ENCODE peak calls at places on chromosomes 3 and 15, in nine cellular contexts. Y is CD4-positive, alpha-beta T cell; Z is CD8-positive, alpha-beta T cell; O is M059J; Q is heart left ventricle; A is stimulated activated CD8-positive, alpha-beta memory T cell treated with anti-CD3 and anti-CD28 coated beads, Interleukin-4, amount 100 ng/mL, for 1 hour; U is GOT3; I is activated naive CD8-positive, alpha-beta T cell treated with anti-CD3 and anti-CD28 coated beads, Interleukin-2, amount 50 U/mL, for 24 hours; V is naive thymus-derived CD8-positive, alpha-beta T cell. W is an unnamed sample.

GRCh38 chr3:155585384-155585783 is 159.5 kb downstream of the PLCH1 start:
- DNase-seq in I (no peak), A (no peak), Y (no peak), Q (no peak), Z (no peak), O (peak), V (no peak), U (no peak), W (no peak)

GRCh38 chr3:195226900-195227447 is 44.0 kb downstream of the XXYLT1 start:
- DNase-seq in U (no peak), Q (peak), Z (no peak), V (no peak), A (no peak), I (peak), Y (no peak), O (no peak), W (no peak)

GRCh38 chr3:4950948-4951347 is 28.3 kb upstream of the BHLHE40 start:
- DNase-seq in V (no peak), A (no peak), I (no peak), Q (no peak), U (no peak), Y (no peak), O (no peak), Z (no peak), W (no peak)

GRCh38 chr3:15081960-15082664 is 16.8 kb downstream of the RBSN start:
- DNase-seq in I (no peak), A (no peak), U (no peak), V (no peak), Z (no peak), O (no peak), Y (no peak), Q (no peak), W (no peak)

GRCh38 chr3:159191454-159191853 is 389.6 kb downstream of the MFSD1 start:
- DNase-seq in Z (no peak), Q (no peak), A (no peak), Y (no peak), I (no peak), V (no peak), O (peak), U (no peak), W (no peak)

GRCh38 chr15:71110800-71111565 is 4.3 kb upstream of the THSD4 start:
- DNase-seq in I (no peak), Z (no peak), A (no peak), U (no peak), Q (no peak), V (no peak), O (peak), Y (no peak), W (no peak)

GRCh38 chr3:183324083-183324482 is 71.0 kb downstream of the B3GNT5 start:
- DNase-seq in V (no peak), A (no peak), O (peak), U (no peak), I (no peak), Z (no peak), Q (no peak), Y (no peak), W (no peak)

GRCh38 chr3:98730338-98730737 is 32.8 kb upstream of the ST3GAL6 start:
- DNase-seq in V (no peak), O (peak), I (peak), Y (no peak), Z (no peak), Q (no peak), U (no peak), A (no peak), W (no peak)

GRCh38 chr3:141807277-141808038 is 44.2 kb downstream of the GRK7 start:
- DNase-seq in Y (no peak), I (no peak), O (no peak), Z (no peak), Q (no peak), U (no peak), V (no peak), A (no peak), W (no peak)

GRCh38 chr3:38738630-38739395 is 77.2 kb downstream of the SCN10A start:
- DNase-seq in O (peak), I (peak), Z (no peak), U (no peak), V (no peak), A (no peak), Y (no peak), Q (no peak), W (no peak)

GRCh38 chr15:26372712-26373111 is 400.2 kb downstream of the GABRB3 start:
- DNase-seq in V (no peak), A (no peak), Y (no peak), U (no peak), Q (no peak), I (no peak), Z (no peak), O (no peak), W (no peak)

GRCh38 chr3:46663611-46664135 is 29.8 kb downstream of the ALS2CL start:
- DNase-seq in O (peak), Z (no peak), A (no peak), U (no peak), Y (no peak), V (no peak), Q (peak), I (no peak), W (no peak)

GRCh38 chr3:127804141-127804540 is 18.2 kb downstream of the MGLL start:
- DNase-seq in Y (no peak), Q (no peak), A (no peak), O (no peak), Z (no peak), I (no peak), V (no peak), U (no peak), W (no peak)

GRCh38 chr3:114111060-114111790 is 54.7 kb downstream of the QTRT2 start:
- DNase-seq in V (no peak), U (no peak), I (no peak), A (no peak), Q (no peak), Z (no peak), Y (no peak), O (no peak), W (no peak)

GRCh38 chr3:123808812-123809211 is 75.3 kb downstream of the MYLK start:
- DNase-seq in Y (no peak), A (no peak), I (no peak), V (no peak), U (no peak), Q (no peak), O (no peak), Z (no peak), W (no peak)

GRCh38 chr3:123683755-123684154 is 98.9 kb upstream of the HACD2 start:
- DNase-seq in O (no peak), A (no peak), Z (no peak), Y (no peak), U (no peak), I (no peak), V (no peak), Q (no peak), W (no peak)

GRCh38 chr3:13165576-13165975 is 92.3 kb upstream of the IQSEC1 start:
- DNase-seq in U (no peak), I (no peak), Z (no peak), A (no peak), V (peak), Q (no peak), O (no peak), Y (no peak), W (no peak)

GRCh38 chr15:48025118-48025517 is 95.7 kb upstream of the SLC24A5 start:
- DNase-seq in V (no peak), Z (no peak), A (no peak), Y (no peak), I (no peak), Q (no peak), U (no peak), O (no peak), W (no peak)

GRCh38 chr3:152508705-152509104 is 240.0 kb downstream of the MBNL1 start:
- DNase-seq in V (no peak), A (no peak), Y (no peak), U (no peak), O (peak), Q (no peak), Z (no peak), I (no peak), W (no peak)

GRCh38 chr15:78969687-78970349 is 25.0 kb upstream of the CTSH start:
- DNase-seq in I (no peak), U (no peak), Z (no peak), Q (no peak), A (no peak), Y (no peak), V (no peak), O (no peak), W (no peak)

W was measured in cerebellar nuclear complex.